ENCODE peak calls at places on chromosomes 4 and X, in four cellular contexts. W is stromal cell of bone marrow; I is CD8-positive, alpha-beta T cell; H is smooth muscle cell of the brain vasculature. E is an unnamed sample.
A peak's percentile ranks its signal among the peaks of the same experiment; 100 is the strongest.

GRCh38 chrX:101483705-101484104 is 1.6 kb upstream of the ARMCX4 start:
- DNase-seq in W (no peak), H (no peak), I (no peak), E (no peak)

GRCh38 chr4:30756553-30756952 is 36.4 kb downstream of the PCDH7 start:
- DNase-seq in W (no peak), H (no peak), I (no peak), E (no peak)

GRCh38 chr4:144174401-144175067 is 34.0 kb upstream of the GYPA start:
- DNase-seq in I (no peak), W (peak; percentile 51), H (peak; percentile 39), E (peak; percentile 27)

GRCh38 chr4:168440442-168441264 is 39.6 kb downstream of the DDX60L start:
- DNase-seq in I (no peak), W (peak; percentile 41), H (no peak), E (no peak)

GRCh38 chrX:150546711-150547153 is 21.7 kb upstream of the MTM1 start:
- DNase-seq in I (no peak), W (no peak), H (no peak), E (no peak)

GRCh38 chr4:19051751-19052296 is 1030.3 kb upstream of the LCORL start:
- DNase-seq in H (no peak), I (no peak), W (no peak), E (no peak)

GRCh38 chr4:31234494-31234893 is 514.3 kb downstream of the PCDH7 start:
- DNase-seq in H (no peak), W (no peak), I (no peak), E (no peak)

GRCh38 chr4:127370495-127371069 is 262.2 kb upstream of the INTU start:
- DNase-seq in W (no peak), I (no peak), H (no peak), E (no peak)

GRCh38 chr4:10456270-10457254 is 664 bp downstream of the ZNF518B start:
- DNase-seq in H (no peak), W (peak; percentile 21), I (peak; percentile 20), E (no peak)

GRCh38 chr4:83850435-83850834 is 314.5 kb downstream of the GPAT3 start:
- DNase-seq in H (no peak), I (no peak), W (no peak), E (no peak)

GRCh38 chrX:139823806-139824205 is 109.0 kb downstream of the ATP11C start:
- DNase-seq in I (no peak), H (no peak), W (peak; percentile 52), E (no peak)

GRCh38 chr4:74961230-74961629 is 28.3 kb downstream of the PARM1 start:
- DNase-seq in H (no peak), I (no peak), W (no peak), E (no peak)

GRCh38 chr4:153233761-153234371 is 29.6 kb downstream of the TRIM2 start:
- DNase-seq in W (peak; percentile 81), I (no peak), H (no peak), E (no peak)

GRCh38 chr4:62928483-62928882 is 1480.8 kb downstream of the TECRL start:
- DNase-seq in W (no peak), H (no peak), I (no peak), E (no peak)

GRCh38 chrX:134010690-134011089 is 25.3 kb upstream of the GPC3 start:
- DNase-seq in W (no peak), I (no peak), H (no peak), E (no peak)

GRCh38 chr4:109026588-109026987 is 263.7 kb upstream of the ETNPPL start:
- DNase-seq in I (no peak), H (peak; percentile 37), W (no peak), E (no peak)

GRCh38 chr4:80078361-80079092 is 5.5 kb upstream of the ANTXR2 start:
- DNase-seq in W (no peak), H (no peak), I (no peak), E (no peak)

GRCh38 chr4:158782539-158783360 is 13.9 kb downstream of the FNIP2 start:
- DNase-seq in W (no peak), H (no peak), I (no peak), E (no peak)

E was measured in brain pericyte.